ENCODE peak calls at places on chromosomes 4 and X, in four cellular contexts. J is kidney tubule cell, A is heart left ventricle, L is hippocampal formation. Y is an unnamed sample.

GRCh38 chrX:10769165-10769564 is 148.8 kb upstream of the MID1 start:
- DNase-seq in J (peak; percentile 39), L (no peak), A (no peak), Y (no peak)

GRCh38 chr4:154590329-154591006 is at the start of gene FGA:
- DNase-seq in J (peak; percentile 11), A (no peak), L (no peak), Y (no peak)

GRCh38 chr4:3681191-3681590 is 85.0 kb upstream of the ADRA2C start:
- DNase-seq in J (no peak), A (no peak), L (no peak), Y (no peak)

GRCh38 chr4:142358656-142359055 is 487.4 kb downstream of the INPP4B start:
- DNase-seq in L (no peak), J (no peak), A (no peak), Y (no peak)

GRCh38 chr4:47876310-47876709 is 38.1 kb downstream of the NFXL1 start:
- DNase-seq in A (no peak), L (no peak), J (no peak), Y (no peak)

GRCh38 chrX:119004920-119005524 is 30.6 kb downstream of the LONRF3 start:
- DNase-seq in J (peak; percentile 54), A (peak; percentile 72), L (peak; percentile 14), Y (peak; percentile 66)

GRCh38 chrX:21940356-21940829 is at the start of gene SMS:
- DNase-seq in J (peak; percentile 86), L (peak; percentile 50), A (peak; percentile 84), Y (peak; percentile 69)

GRCh38 chrX:15349046-15349445 is 13.7 kb upstream of the PIGA start:
- DNase-seq in A (no peak), L (peak; percentile 7), J (peak; percentile 60), Y (peak; percentile 55)

GRCh38 chrX:116204947-116205346 is 34.4 kb downstream of the AGTR2 start:
- DNase-seq in J (peak; percentile 32), A (no peak), L (no peak), Y (no peak)

GRCh38 chrX:65406532-65406931 is 128.1 kb downstream of the LAS1L start:
- DNase-seq in A (no peak), J (no peak), L (no peak), Y (no peak)

GRCh38 chr4:67054901-67055300 is 490.4 kb downstream of the CENPC start:
- DNase-seq in A (no peak), L (no peak), J (no peak), Y (no peak)

GRCh38 chr4:184645904-184646610 is 3.2 kb downstream of the CASP3 start:
- DNase-seq in A (no peak), J (no peak), L (no peak), Y (no peak)

GRCh38 chr4:182918044-182918607 is 940 bp upstream of the DCTD start:
- DNase-seq in J (no peak), A (no peak), L (no peak), Y (no peak)

GRCh38 chr4:89215736-89216135 is 91.9 kb downstream of the GPRIN3 start:
- DNase-seq in J (no peak), A (no peak), L (no peak), Y (no peak)

GRCh38 chrX:110032534-110033161 is 29.7 kb downstream of the TMEM164 start:
- DNase-seq in A (no peak), J (no peak), L (no peak), Y (no peak)

GRCh38 chrX:72436010-72436409 is 130.3 kb upstream of the CITED1 start:
- DNase-seq in L (no peak), A (no peak), J (no peak), Y (no peak)

GRCh38 chr4:126137782-126138170 is 823.0 kb downstream of the FAT4 start:
- DNase-seq in A (no peak), L (no peak), J (no peak), Y (no peak)

GRCh38 chrX:7927259-7928167 is at the start of gene PNPLA4:
- DNase-seq in J (peak; percentile 94), A (peak; percentile 87), L (peak; percentile 32), Y (peak; percentile 91)

GRCh38 chr4:86825511-86825910 is 23.7 kb downstream of the SLC10A6 start:
- DNase-seq in A (no peak), J (no peak), L (no peak), Y (no peak)

GRCh38 chr4:150237110-150237852 is 159.0 kb downstream of the DCLK2 start:
- DNase-seq in J (peak; percentile 88), L (no peak), A (no peak), Y (no peak)

GRCh38 chr4:113666386-113667114 is 95.0 kb downstream of the CAMK2D start:
- DNase-seq in L (no peak), A (no peak), J (no peak), Y (no peak)

GRCh38 chrX:44157293-44157692 is 184.1 kb upstream of the NDP start:
- DNase-seq in A (no peak), J (no peak), L (no peak), Y (no peak)

GRCh38 chr4:33162122-33162521 is 2442.0 kb downstream of the PCDH7 start:
- DNase-seq in J (no peak), A (no peak), L (no peak), Y (no peak)

GRCh38 chrX:25524150-25524549 is 508.4 kb upstream of the ARX start:
- DNase-seq in J (peak; percentile 48), L (no peak), A (no peak), Y (no peak)

GRCh38 chrX:63424063-63424462 is 72.9 kb upstream of the SPIN4 start:
- DNase-seq in J (peak; percentile 89), A (no peak), L (no peak), Y (no peak)

GRCh38 chr4:55931043-55931442 is 17.7 kb upstream of the CEP135 start:
- DNase-seq in J (no peak), L (no peak), A (no peak), Y (no peak)

GRCh38 chr4:153074501-153075255 is 129.6 kb upstream of the TRIM2 start:
- DNase-seq in A (no peak), J (no peak), L (no peak), Y (no peak)

GRCh38 chr4:41541697-41542096 is 3.7 kb downstream of the LIMCH1 start:
- DNase-seq in L (no peak), J (no peak), A (no peak), Y (no peak)

Y was measured in adrenal gland.